ENCODE peak calls at places on chromosomes 1 and 21, in four cellular contexts. W is left lung, N is sigmoid colon, A is fibroblast of lung. Z is an unnamed sample.

GRCh38 chr1:109807822-109808680 is 44.3 kb upstream of the EPS8L3 start:
- DNase-seq in W (no peak), N (no peak), A (peak), Z (peak)

GRCh38 chr21:43206231-43207042 is 37.6 kb downstream of the CRYAA start:
- DNase-seq in W (peak), N (peak), A (no peak), Z (no peak)

GRCh38 chr1:237205400-237206064 is 163.5 kb downstream of the RYR2 start:
- DNase-seq in W (peak), N (peak), A (no peak), Z (no peak)

GRCh38 chr21:26717146-26717739 is 128.0 kb downstream of the ADAMTS1 start:
- DNase-seq in W (no peak), N (no peak), A (no peak), Z (peak)

GRCh38 chr1:145985502-145986439 is 10.6 kb downstream of the TXNIP start:
- DNase-seq in W (peak), N (peak), A (peak), Z (peak)

GRCh38 chr1:866095-866494 is 57.6 kb upstream of the SAMD11 start:
- DNase-seq in W (no peak), N (no peak), A (no peak), Z (no peak)

GRCh38 chr1:151936203-151936602 is 26.9 kb upstream of the THEM4 start:
- DNase-seq in W (no peak), N (no peak), A (no peak), Z (no peak)

GRCh38 chr21:45853703-45854342 is 127.7 kb upstream of the COL6A1 start:
- DNase-seq in W (no peak), N (peak), A (no peak), Z (peak)

GRCh38 chr21:28393279-28393678 is 599.4 kb downstream of the LTN1 start:
- DNase-seq in W (no peak), N (no peak), A (peak), Z (peak)

GRCh38 chr1:231686384-231686783 is 59.8 kb downstream of the DISC1 start:
- DNase-seq in W (no peak), N (no peak), A (no peak), Z (no peak)

GRCh38 chr1:118298397-118298796 is 113.4 kb upstream of the SPAG17 start:
- DNase-seq in W (no peak), N (no peak), A (no peak), Z (no peak)

GRCh38 chr21:31612889-31613785 is 46.4 kb upstream of the SOD1 start:
- DNase-seq in W (no peak), N (no peak), A (peak), Z (peak)

GRCh38 chr1:16958475-16958874 is 21.9 kb downstream of the MFAP2 start:
- DNase-seq in W (no peak), N (no peak), A (no peak), Z (no peak)

GRCh38 chr21:44365967-44366585 is 12.7 kb downstream of the TRPM2 start:
- DNase-seq in W (no peak), N (peak), A (no peak), Z (no peak)

GRCh38 chr1:207188901-207189300 is 84.9 kb downstream of the C4BPA start:
- DNase-seq in W (no peak), N (no peak), A (no peak), Z (no peak)

GRCh38 chr1:52288286-52288685 is 77.7 kb downstream of the CC2D1B start:
- DNase-seq in W (no peak), N (no peak), A (peak), Z (peak)

GRCh38 chr21:45982758-45983731 is 1.5 kb downstream of the COL6A1 start:
- DNase-seq in W (peak), N (peak), A (no peak), Z (no peak)

GRCh38 chr1:168621356-168621755 is 45.0 kb downstream of the XCL1 start:
- DNase-seq in W (no peak), N (no peak), A (peak), Z (no peak)

GRCh38 chr1:35506960-35507901 is 50.0 kb downstream of the KIAA0319L start:
- DNase-seq in W (no peak), N (no peak), A (no peak), Z (no peak)

GRCh38 chr1:198184516-198184915 is 27.7 kb downstream of the NEK7 start:
- DNase-seq in W (no peak), N (no peak), A (no peak), Z (no peak)

GRCh38 chr1:32894681-32895080 is 6.5 kb downstream of the TMEM54 start:
- DNase-seq in W (no peak), N (peak), A (no peak), Z (no peak)

GRCh38 chr1:227779651-227780050 is 35.8 kb upstream of the PRSS38 start:
- DNase-seq in W (no peak), N (peak), A (no peak), Z (no peak)

GRCh38 chr1:86748622-86749373 is 44.4 kb downstream of the SH3GLB1 start:
- DNase-seq in W (no peak), N (no peak), A (no peak), Z (no peak)

GRCh38 chr21:34223376-34223775 is 140.4 kb upstream of the KCNE2 start:
- DNase-seq in W (no peak), N (no peak), A (no peak), Z (no peak)

GRCh38 chr1:51519048-51519856 is at the start of gene EPS15:
- DNase-seq in W (peak), N (peak), A (peak), Z (peak)

GRCh38 chr1:227568593-227568992 is 5.2 kb downstream of the ZNF678 start:
- DNase-seq in W (no peak), N (no peak), A (no peak), Z (no peak)

GRCh38 chr1:243421784-243422183 is 165.9 kb downstream of the SDCCAG8 start:
- DNase-seq in W (peak), N (no peak), A (peak), Z (peak)

GRCh38 chr1:104467590-104467989 is 717.9 kb downstream of the AMY1C start:
- DNase-seq in W (no peak), N (no peak), A (no peak), Z (no peak)

GRCh38 chr1:19811206-19811851 is 3.8 kb downstream of the RNF186 start:
- DNase-seq in W (peak), N (no peak), A (peak), Z (peak)

GRCh38 chr1:116164056-116164889 is 53.1 kb downstream of the MAB21L3 start:
- DNase-seq in W (no peak), N (no peak), A (no peak), Z (no peak)
- H3K4me3 ChIP-seq in W (no peak), N (no peak), A (no peak), Z (no peak)

GRCh38 chr1:200636681-200637080 is 16.1 kb upstream of the KIF14 start:
- DNase-seq in W (no peak), N (no peak), A (no peak), Z (no peak)

GRCh38 chr1:200629876-200630514 is 9.4 kb upstream of the KIF14 start:
- DNase-seq in W (no peak), N (no peak), A (no peak), Z (no peak)

GRCh38 chr1:200631375-200631774 is 10.8 kb upstream of the KIF14 start:
- DNase-seq in W (no peak), N (no peak), A (no peak), Z (no peak)

GRCh38 chr1:200638073-200638472 is 17.5 kb upstream of the KIF14 start:
- DNase-seq in W (no peak), N (no peak), A (no peak), Z (no peak)

DNA sequence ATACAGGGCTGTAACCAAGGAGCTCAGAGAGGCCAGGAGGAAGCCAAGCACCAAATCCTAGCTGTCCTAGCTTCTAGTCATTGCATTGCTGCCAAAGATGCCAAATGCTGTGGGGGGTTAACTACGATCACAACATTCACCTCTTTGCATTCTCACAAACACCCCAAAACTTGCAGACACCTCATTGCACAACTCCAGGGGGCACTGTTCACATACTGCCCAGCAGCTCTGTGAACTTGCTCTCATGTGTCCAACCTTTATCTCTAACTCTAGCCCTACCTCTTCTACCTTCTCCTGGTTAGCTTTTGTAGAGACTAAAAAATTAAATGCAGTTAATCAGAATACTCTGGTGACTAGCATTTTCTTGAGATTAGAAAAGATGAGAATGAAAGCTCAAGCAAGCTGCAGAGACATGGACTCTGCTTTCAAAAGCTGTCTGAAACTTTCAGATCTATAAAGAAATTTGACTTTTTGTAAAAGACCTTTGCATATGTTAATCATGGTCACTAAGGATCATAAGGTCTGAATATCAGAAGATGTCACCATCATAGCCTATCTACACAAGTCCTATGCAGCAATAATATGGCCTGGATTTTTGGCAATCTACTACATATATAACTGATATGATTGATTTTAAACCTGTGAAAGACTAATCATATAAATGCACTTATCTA is 14.0 kb upstream of the KIF14 start:
- DNase-seq in W (no peak), N (no peak), A (no peak), Z (no peak)
- TF ChIP-seq CTCF in W (no peak), N (no peak), A (no peak), Z (no peak)

DNA sequence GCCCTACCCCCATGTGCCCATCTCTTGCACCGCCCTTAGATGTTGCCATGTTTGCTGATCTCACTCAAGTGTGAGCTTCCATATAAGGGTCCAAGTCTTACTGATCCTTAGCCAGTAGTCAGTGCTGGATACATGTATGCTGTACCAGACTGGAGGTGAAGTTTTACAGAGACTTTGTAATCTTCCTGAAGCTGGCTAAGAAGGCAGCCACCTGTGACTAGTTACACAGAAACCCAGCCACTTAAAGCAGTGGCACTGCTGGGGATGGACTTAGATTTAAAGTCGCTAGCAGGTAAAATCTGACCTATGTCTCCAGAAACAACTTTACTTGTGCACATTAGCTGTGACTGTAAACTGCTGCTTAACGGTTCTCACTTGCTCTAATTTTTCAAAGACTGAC is 124.2 kb upstream of the HOOK1 start:
- DNase-seq in W (no peak), N (no peak), A (no peak), Z (no peak)
- H3K4me3 ChIP-seq in W (no peak), N (no peak), A (no peak), Z (no peak)

DNA sequence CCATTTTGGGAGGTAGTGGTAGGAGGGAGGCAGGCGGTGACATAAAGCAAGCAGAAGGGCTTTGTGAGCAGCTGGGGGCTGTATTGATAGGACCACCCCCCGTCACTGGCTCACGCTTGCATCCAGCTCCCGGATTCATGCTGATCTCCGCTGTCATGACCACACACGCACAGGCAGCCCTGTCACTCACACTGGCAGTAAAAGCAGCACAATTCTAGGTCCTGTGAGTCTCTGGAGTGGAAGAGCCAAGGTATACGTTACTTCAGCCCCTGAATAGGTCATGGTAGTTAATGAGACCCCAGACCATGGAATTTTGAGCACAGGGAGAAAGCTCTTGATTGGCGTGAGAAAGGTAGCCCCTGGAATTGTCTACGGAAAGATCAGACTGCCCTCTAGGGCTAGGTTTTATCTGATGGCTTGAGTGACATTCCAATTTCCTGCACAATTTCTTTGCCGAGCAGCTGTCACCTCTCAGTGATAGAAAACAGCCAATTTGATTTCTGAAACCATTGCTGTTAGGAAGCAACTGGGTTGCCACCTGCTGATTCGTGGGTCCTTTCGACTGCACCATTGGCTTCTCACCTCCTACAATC is 5.4 kb downstream of the OR2B11 start:
- DNase-seq in W (no peak), N (no peak), A (no peak), Z (no peak)
- TF ChIP-seq CTCF in W (no peak), N (no peak), A (no peak), Z (no peak)

DNA sequence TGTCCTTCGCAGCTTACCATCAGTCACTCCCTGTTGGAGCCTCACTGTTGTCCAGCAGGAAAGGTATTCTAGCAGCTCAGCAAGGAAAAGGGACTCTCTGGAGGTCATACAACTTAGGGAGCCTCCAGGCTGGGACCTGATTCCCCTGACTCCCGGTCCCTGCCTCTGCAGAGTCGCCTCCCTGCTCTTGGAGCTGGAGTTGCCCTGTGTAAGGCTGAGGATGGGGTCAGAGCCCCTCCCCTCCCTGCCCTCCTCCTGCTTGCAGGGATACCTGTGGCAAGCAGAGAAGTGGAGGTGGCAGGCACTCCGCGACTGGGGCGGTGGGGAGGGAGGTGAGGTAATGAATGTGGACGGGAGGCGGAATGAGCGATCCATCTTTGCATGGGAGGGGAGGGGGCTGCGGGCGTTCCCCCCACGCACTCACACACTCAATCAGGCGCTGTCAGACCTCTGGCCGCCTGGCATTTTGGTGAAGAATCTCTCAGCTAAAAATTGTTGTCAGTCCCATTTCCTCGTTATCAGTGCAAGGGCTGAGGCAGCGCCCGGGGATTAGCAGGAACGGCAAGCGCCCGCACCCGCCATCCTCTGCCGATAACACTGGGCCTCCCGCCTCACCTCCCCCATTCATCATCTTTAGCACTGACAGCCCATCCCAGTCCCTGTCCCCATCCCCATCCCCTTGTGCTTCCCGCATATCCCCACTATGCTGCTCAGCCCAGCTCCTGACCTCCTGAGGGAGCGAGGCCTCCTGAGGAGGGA is 64.3 kb downstream of the TMEM53 start:
- DNase-seq in W (no peak), N (no peak), A (no peak), Z (no peak)
- H3K4me3 ChIP-seq in W (no peak), N (no peak), A (no peak), Z (no peak)

GRCh38 chr21:36487641-36488307 is 7.9 kb upstream of the CLDN14 start:
- DNase-seq in W (no peak), N (no peak), A (peak), Z (peak)
- TF ChIP-seq CTCF in W (no peak), N (no peak), A (no peak), Z (no peak)

GRCh38 chr1:7960867-7961198 is 678 bp upstream of the PARK7 start:
- DNase-seq in W (no peak), N (no peak), A (no peak), Z (no peak)
- H3K4me3 ChIP-seq in W (peak), N (peak), A (peak), Z (peak)

DNA sequence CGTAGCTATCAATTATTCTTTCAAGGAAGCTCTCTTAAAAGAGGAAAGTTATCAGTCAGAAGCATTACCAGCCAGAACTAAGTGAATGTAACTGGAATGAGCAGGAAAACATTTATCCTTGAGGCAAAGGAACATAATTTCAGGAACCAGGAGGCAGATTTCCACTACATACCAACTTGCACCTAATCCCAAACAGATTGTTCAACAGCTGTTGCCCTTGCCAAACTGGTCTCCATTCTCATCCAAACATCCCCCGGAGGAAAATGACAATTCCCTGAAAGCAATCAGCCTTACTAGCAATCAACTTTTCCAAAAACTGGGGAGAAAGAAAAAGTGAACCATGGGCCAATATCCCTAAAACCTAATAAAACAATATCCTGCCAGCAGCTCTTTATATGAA is 35.0 kb downstream of the ENAH start:
- DNase-seq in W (no peak), N (no peak), A (no peak), Z (no peak)
- TF ChIP-seq CTCF in W (no peak), N (no peak), A (no peak), Z (no peak)

DNA sequence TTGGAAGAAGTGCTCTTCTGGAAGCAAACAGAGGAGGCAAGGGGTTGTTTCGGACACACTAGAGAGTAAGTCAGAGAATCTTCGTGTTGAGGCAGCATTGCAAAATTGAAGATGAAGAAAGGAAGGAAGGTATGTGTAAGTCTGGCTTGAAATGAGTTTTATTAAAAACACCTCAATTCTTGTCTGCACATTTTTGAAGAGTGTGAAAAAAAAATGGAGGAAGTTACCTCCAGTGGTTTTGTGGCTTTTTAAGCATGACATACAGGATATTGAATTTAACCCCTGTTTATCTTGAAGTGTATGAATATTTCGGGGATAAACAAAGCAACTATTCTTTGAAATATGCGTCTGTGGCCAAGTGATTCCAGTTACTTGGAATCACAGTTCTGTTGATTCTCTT is 203.2 kb upstream of the SGIP1 start:
- DNase-seq in W (no peak), N (no peak), A (peak), Z (peak)
- H3K4me3 ChIP-seq in W (no peak), N (no peak), A (no peak), Z (no peak)

DNA sequence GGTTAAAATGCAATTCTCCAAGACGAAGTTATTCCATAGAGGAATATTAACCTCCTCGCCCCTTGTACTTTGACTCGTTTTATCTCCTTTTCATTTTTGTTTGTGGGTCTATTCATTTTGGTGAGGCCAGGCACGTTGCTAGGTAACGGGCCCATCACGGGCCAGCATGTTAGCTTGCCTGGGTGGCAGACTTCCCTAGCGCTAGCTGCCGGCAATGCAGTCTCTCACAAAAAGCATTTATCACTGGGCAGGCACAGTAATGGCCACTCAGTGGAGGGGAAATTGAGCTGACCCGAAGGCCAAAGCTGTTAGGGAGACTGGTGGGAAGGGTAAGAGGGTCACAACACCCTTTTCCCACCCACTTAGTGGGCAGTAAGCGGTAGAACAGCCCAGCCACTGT is 234.4 kb upstream of the FOXD3 start:
- DNase-seq in W (no peak), N (no peak), A (peak), Z (no peak)
- TF ChIP-seq CTCF in W (no peak), N (no peak), A (peak), Z (no peak)